ENCODE peak calls at places on chromosomes 2 and 18, in ten cellular contexts. D is psoas muscle, H is SJSA1, B is AG04450, T is right cardiac atrium, L is brain microvascular endothelial cell, V is caudate nucleus, Q is fibroblast of lung, A is tibial artery, Y is kidney. M is an unnamed sample.

GRCh38 chr2:63735263-63735662 is 106.4 kb upstream of the UGP2 start:
- DNase-seq in D (no peak), H (no peak), B (no peak), T (no peak), L (peak; percentile 67), V (no peak), Q (peak; percentile 34), A (no peak), Y (no peak), M (no peak)

GRCh38 chr2:16224298-16225045 is 284.1 kb downstream of the MYCN start:
- DNase-seq in D (no peak), H (no peak), B (no peak), T (no peak), L (no peak), V (no peak), Q (no peak), A (peak; percentile 33), Y (no peak), M (no peak)

GRCh38 chr2:121075006-121075545 is 209.9 kb downstream of the TFCP2L1 start:
- DNase-seq in D (peak; percentile 74), H (peak; percentile 72), B (peak; percentile 82), T (no peak), L (peak; percentile 98), V (no peak), Q (peak; percentile 89), A (no peak), Y (no peak), M (peak; percentile 82)

GRCh38 chr2:12315224-12315623 is 401.5 kb upstream of the TRIB2 start:
- DNase-seq in D (no peak), H (no peak), B (no peak), T (no peak), L (no peak), V (no peak), Q (no peak), A (no peak), Y (no peak), M (no peak)

GRCh38 chr18:9067823-9068222 is 34.7 kb upstream of the NDUFV2 start:
- DNase-seq in D (no peak), H (no peak), B (no peak), T (no peak), L (no peak), V (no peak), Q (no peak), A (no peak), Y (no peak), M (no peak)

GRCh38 chr18:10113156-10114022 is 199.6 kb downstream of the VAPA start:
- DNase-seq in D (peak; percentile 60), H (no peak), B (no peak), T (no peak), L (no peak), V (no peak), Q (peak; percentile 59), A (no peak), Y (peak; percentile 83), M (no peak)

GRCh38 chr18:76589309-76589708 is 94.3 kb upstream of the ZNF516 start:
- DNase-seq in D (no peak), H (no peak), B (no peak), T (no peak), L (no peak), V (no peak), Q (no peak), A (no peak), Y (no peak), M (no peak)

GRCh38 chr2:9984861-9985480 is 33.5 kb downstream of the GRHL1 start:
- DNase-seq in D (no peak), H (no peak), B (no peak), T (no peak), L (no peak), V (no peak), Q (no peak), A (no peak), Y (no peak), M (no peak)

GRCh38 chr18:64202229-64202835 is 53.4 kb upstream of the LINC00305 start:
- DNase-seq in D (no peak), H (no peak), B (no peak), T (no peak), L (no peak), V (no peak), Q (no peak), A (no peak), Y (no peak), M (no peak)

GRCh38 chr2:230312638-230313037 is 14.4 kb upstream of the SP140L start:
- DNase-seq in D (no peak), H (no peak), B (no peak), T (no peak), L (peak; percentile 25), V (no peak), Q (no peak), A (no peak), Y (no peak), M (no peak)

GRCh38 chr2:65315042-65315441 is 87.4 kb downstream of the ACTR2 start:
- DNase-seq in D (no peak), H (no peak), B (no peak), T (no peak), L (no peak), V (no peak), Q (no peak), A (no peak), Y (no peak), M (no peak)
- H3K27ac ChIP-seq in D (no peak overlapping the region), H (no peak overlapping the region), B (no peak overlapping the region), T (no peak overlapping the region), L (no peak overlapping the region), V (no peak overlapping the region), Q (no peak overlapping the region), A (no peak overlapping the region), Y (no peak overlapping the region), M (no peak overlapping the region)

GRCh38 chr2:23605236-23605635 is 220.3 kb downstream of the KLHL29 start:
- DNase-seq in D (no peak), H (no peak), B (no peak), T (no peak), L (no peak), V (no peak), Q (no peak), A (no peak), Y (no peak), M (no peak)
- H3K27ac ChIP-seq in D (no peak overlapping the region), H (no peak overlapping the region), B (no peak overlapping the region), T (no peak overlapping the region), L (no peak overlapping the region), V (no peak overlapping the region), Q (no peak overlapping the region), A (no peak overlapping the region), Y (no peak overlapping the region), M (no peak overlapping the region)

GRCh38 chr2:238098854-238099708 is 1.1 kb upstream of the ESPNL start:
- DNase-seq in D (peak; percentile 30), H (no peak), B (no peak), T (peak; percentile 58), L (no peak), V (no peak), Q (no peak), A (peak; percentile 43), Y (peak; percentile 66), M (peak; percentile 13)
- H3K27ac ChIP-seq in D (no peak overlapping the region), H (no peak overlapping the region), B (no peak overlapping the region), T (no peak overlapping the region), L (no peak overlapping the region), V (no peak overlapping the region), Q (no peak overlapping the region), A (no peak overlapping the region), Y (no peak overlapping the region), M (no peak overlapping the region)

DNA sequence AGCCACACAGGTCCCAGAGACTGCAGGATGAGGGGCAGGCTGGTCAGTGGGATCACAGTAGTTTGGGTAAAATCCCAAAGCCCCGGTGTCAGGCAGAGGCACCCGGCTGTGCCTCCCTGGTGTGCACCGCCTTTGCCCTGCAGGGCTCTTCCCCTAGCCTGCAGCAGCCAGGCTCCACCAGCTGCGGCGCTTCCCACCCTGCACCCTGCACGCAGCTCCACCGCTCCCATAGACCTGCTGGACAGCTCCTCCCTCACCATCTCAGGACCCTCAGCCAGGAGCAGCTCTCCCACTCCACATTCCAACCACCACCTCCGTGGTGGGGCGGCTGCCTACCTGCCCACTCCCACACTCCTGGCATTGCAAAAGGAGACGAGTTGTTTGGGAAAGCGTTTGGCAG is 287.3 kb upstream of the HDAC4 start:
- DNase-seq in D (no peak), H (peak; percentile 31), B (no peak), T (no peak), L (no peak), V (no peak), Q (no peak), A (peak; percentile 34), Y (no peak), M (peak; percentile 16)
- H3K27ac ChIP-seq in D (no peak overlapping the region), H (no peak overlapping the region), B (no peak overlapping the region), T (no peak overlapping the region), L (no peak overlapping the region), V (no peak overlapping the region), Q (no peak overlapping the region), A (no peak overlapping the region), Y (no peak overlapping the region), M (no peak overlapping the region)

GRCh38 chr2:99806758-99807157 is 316.9 kb upstream of the REV1 start:
- DNase-seq in D (no peak), H (peak; percentile 62), B (peak; percentile 32), T (no peak), L (peak; percentile 77), V (no peak), Q (peak; percentile 39), A (no peak), Y (no peak), M (no peak)
- H3K27ac ChIP-seq in D (no peak overlapping the region), H (peak overlapping the region; percentile 85), B (peak overlapping the region; percentile 22), T (no peak overlapping the region), L (peak overlapping the region; percentile 39), V (no peak overlapping the region), Q (no peak overlapping the region), A (no peak overlapping the region), Y (no peak overlapping the region), M (no peak overlapping the region)

GRCh38 chr18:45724591-45724990 is 610 bp downstream of the SLC14A1 start:
- DNase-seq in D (no peak), H (no peak), B (no peak), T (no peak), L (no peak), V (no peak), Q (no peak), A (no peak), Y (no peak), M (no peak)
- H3K27ac ChIP-seq in D (no peak overlapping the region), H (no peak overlapping the region), B (no peak overlapping the region), T (no peak overlapping the region), L (no peak overlapping the region), V (peak overlapping the region; percentile 27), Q (no peak overlapping the region), A (peak overlapping the region; percentile 43), Y (no peak overlapping the region), M (no peak overlapping the region)

M was measured in testis.